ENCODE peak calls at places on chromosomes 7 and 10, in five cellular contexts. One of them, this sample, is unnamed.

GRCh38 chr10:1553951-1554350 is 183.4 kb downstream of the ADARB2 start:
- DNase-seq in esophagus muscularis mucosa: no peak
- DNase-seq in testis: no peak
- DNase-seq in lower leg skin: no peak
- DNase-seq in IMR-90: no peak
- DNase-seq in this sample: no peak

GRCh38 chr7:43763183-43763582 is 4.7 kb downstream of the BLVRA start:
- DNase-seq in lower leg skin: peak; percentile 76
- DNase-seq in testis: no peak
- DNase-seq in esophagus muscularis mucosa: peak; percentile 37
- DNase-seq in IMR-90: no peak
- DNase-seq in this sample: no peak

GRCh38 chr10:124290095-124290795 is 128.5 kb downstream of the OAT start:
- DNase-seq in testis: peak; percentile 22
- DNase-seq in IMR-90: peak; percentile 6
- DNase-seq in esophagus muscularis mucosa: no peak
- DNase-seq in lower leg skin: peak; percentile 87
- DNase-seq in this sample: peak; percentile 80

GRCh38 chr10:47339186-47339735 is 8.9 kb upstream of the RBP3 start:
- DNase-seq in IMR-90: no peak
- DNase-seq in esophagus muscularis mucosa: no peak
- DNase-seq in lower leg skin: peak; percentile 74
- DNase-seq in testis: no peak
- DNase-seq in this sample: no peak

GRCh38 chr7:34931739-34932138 is 105.5 kb downstream of the DPY19L1 start:
- DNase-seq in lower leg skin: no peak
- DNase-seq in IMR-90: no peak
- DNase-seq in esophagus muscularis mucosa: no peak
- DNase-seq in testis: no peak
- DNase-seq in this sample: no peak

GRCh38 chr10:6050801-6051445 is 11.2 kb downstream of the IL2RA start:
- DNase-seq in esophagus muscularis mucosa: peak; percentile 92
- DNase-seq in IMR-90: peak; percentile 44
- DNase-seq in testis: peak; percentile 57
- DNase-seq in lower leg skin: peak; percentile 90
- DNase-seq in this sample: peak; percentile 89

GRCh38 chr10:77644557-77645243 is 7.1 kb upstream of the KCNMA1 start:
- DNase-seq in IMR-90: no peak
- DNase-seq in esophagus muscularis mucosa: no peak
- DNase-seq in lower leg skin: no peak
- DNase-seq in testis: no peak
- DNase-seq in this sample: no peak

GRCh38 chr7:22582860-22583640 is 83.1 kb upstream of the STEAP1B start:
- DNase-seq in lower leg skin: no peak
- DNase-seq in testis: no peak
- DNase-seq in esophagus muscularis mucosa: no peak
- DNase-seq in IMR-90: peak; percentile 89
- DNase-seq in this sample: no peak

GRCh38 chr7:80259-81236 is 111.8 kb upstream of the FAM20C start:
- DNase-seq in IMR-90: no peak
- DNase-seq in testis: peak; percentile 11
- DNase-seq in esophagus muscularis mucosa: no peak
- DNase-seq in lower leg skin: peak; percentile 81
- DNase-seq in this sample: no peak

GRCh38 chr7:139071683-139072082 is 35.8 kb upstream of the ZC3HAV1L start:
- DNase-seq in IMR-90: no peak
- DNase-seq in lower leg skin: no peak
- DNase-seq in esophagus muscularis mucosa: no peak
- DNase-seq in testis: no peak
- DNase-seq in this sample: no peak

GRCh38 chr10:131805696-131806095 is 95.1 kb upstream of the PPP2R2D start:
- DNase-seq in lower leg skin: no peak
- DNase-seq in esophagus muscularis mucosa: no peak
- DNase-seq in testis: no peak
- DNase-seq in IMR-90: no peak
- DNase-seq in this sample: no peak

GRCh38 chr7:134520130-134520529 is 7.2 kb upstream of the AKR1B10 start:
- DNase-seq in testis: no peak
- DNase-seq in lower leg skin: no peak
- DNase-seq in esophagus muscularis mucosa: no peak
- DNase-seq in IMR-90: peak; percentile 12
- DNase-seq in this sample: no peak

GRCh38 chr10:34292675-34293074 is 522.4 kb downstream of the PARD3 start:
- DNase-seq in testis: no peak
- DNase-seq in lower leg skin: no peak
- DNase-seq in esophagus muscularis mucosa: no peak
- DNase-seq in IMR-90: peak; percentile 26
- DNase-seq in this sample: no peak

GRCh38 chr10:131658476-131659110 is 242.2 kb upstream of the PPP2R2D start:
- DNase-seq in IMR-90: no peak
- DNase-seq in testis: no peak
- DNase-seq in lower leg skin: peak; percentile 70
- DNase-seq in esophagus muscularis mucosa: no peak
- DNase-seq in this sample: no peak

GRCh38 chr10:70466951-70467350 is 11.6 kb upstream of the PALD1 start:
- DNase-seq in lower leg skin: no peak
- DNase-seq in testis: no peak
- DNase-seq in IMR-90: no peak
- DNase-seq in esophagus muscularis mucosa: no peak
- DNase-seq in this sample: no peak

GRCh38 chr10:133451346-133451745 is 2.4 kb upstream of the SCART1 start:
- DNase-seq in lower leg skin: no peak
- DNase-seq in esophagus muscularis mucosa: no peak
- DNase-seq in testis: no peak
- DNase-seq in IMR-90: no peak
- DNase-seq in this sample: no peak

GRCh38 chr10:106920538-106920937 is 244.0 kb downstream of the SORCS1 start:
- DNase-seq in testis: no peak
- DNase-seq in esophagus muscularis mucosa: peak; percentile 89
- DNase-seq in IMR-90: no peak
- DNase-seq in lower leg skin: no peak
- DNase-seq in this sample: no peak

GRCh38 chr10:50325449-50326188 is 74.3 kb upstream of the ASAH2 start:
- DNase-seq in esophagus muscularis mucosa: no peak
- DNase-seq in lower leg skin: peak; percentile 87
- DNase-seq in testis: no peak
- DNase-seq in IMR-90: peak; percentile 98
- DNase-seq in this sample: no peak

GRCh38 chr10:26527018-26527417 is 88.9 kb downstream of the APBB1IP start:
- DNase-seq in IMR-90: no peak
- DNase-seq in lower leg skin: no peak
- DNase-seq in testis: no peak
- DNase-seq in esophagus muscularis mucosa: no peak
- DNase-seq in this sample: no peak

GRCh38 chr7:72544486-72544885 is 132.3 kb upstream of the CALN1 start:
- DNase-seq in esophagus muscularis mucosa: no peak
- DNase-seq in IMR-90: no peak
- DNase-seq in testis: no peak
- DNase-seq in lower leg skin: peak; percentile 23
- DNase-seq in this sample: no peak

GRCh38 chr10:132715791-132716680 is 69.9 kb downstream of the NKX6-2 start:
- DNase-seq in lower leg skin: peak; percentile 79
- DNase-seq in testis: no peak
- DNase-seq in esophagus muscularis mucosa: no peak
- DNase-seq in IMR-90: no peak
- DNase-seq in this sample: no peak

GRCh38 chr7:30225863-30226361 is 58.5 kb upstream of the ZNRF2 start:
- DNase-seq in testis: peak; percentile 54
- DNase-seq in lower leg skin: no peak
- DNase-seq in IMR-90: peak; percentile 8
- DNase-seq in esophagus muscularis mucosa: peak; percentile 93
- DNase-seq in this sample: peak; percentile 79

GRCh38 chr7:39501358-39501757 is 64.8 kb upstream of the YAE1 start:
- DNase-seq in lower leg skin: no peak
- DNase-seq in esophagus muscularis mucosa: no peak
- DNase-seq in testis: no peak
- DNase-seq in IMR-90: peak; percentile 3
- DNase-seq in this sample: no peak

GRCh38 chr10:72272689-72273409 is 875 bp upstream of the DDIT4 start:
- DNase-seq in IMR-90: peak; percentile 97
- DNase-seq in lower leg skin: peak; percentile 98
- DNase-seq in esophagus muscularis mucosa: peak; percentile 98
- DNase-seq in testis: peak; percentile 95
- DNase-seq in this sample: no peak
- TF ChIP-seq POLR2A in IMR-90: peak; percentile 80
- TF ChIP-seq POLR2A in lower leg skin: no peak
- TF ChIP-seq POLR2A in esophagus muscularis mucosa: peak; percentile 73
- TF ChIP-seq POLR2A in testis: no peak
- TF ChIP-seq POLR2A in this sample: peak; percentile 65

GRCh38 chr7:103347507-103348267 is at the start of gene PSMC2:
- DNase-seq in testis: peak; percentile 92
- DNase-seq in esophagus muscularis mucosa: no peak
- DNase-seq in IMR-90: peak; percentile 94
- DNase-seq in lower leg skin: peak; percentile 95
- DNase-seq in this sample: peak; percentile 80
- TF ChIP-seq POLR2A in testis: no peak
- TF ChIP-seq POLR2A in esophagus muscularis mucosa: peak; percentile 18
- TF ChIP-seq POLR2A in IMR-90: peak; percentile 71
- TF ChIP-seq POLR2A in lower leg skin: no peak
- TF ChIP-seq POLR2A in this sample: peak; percentile 79

DNA sequence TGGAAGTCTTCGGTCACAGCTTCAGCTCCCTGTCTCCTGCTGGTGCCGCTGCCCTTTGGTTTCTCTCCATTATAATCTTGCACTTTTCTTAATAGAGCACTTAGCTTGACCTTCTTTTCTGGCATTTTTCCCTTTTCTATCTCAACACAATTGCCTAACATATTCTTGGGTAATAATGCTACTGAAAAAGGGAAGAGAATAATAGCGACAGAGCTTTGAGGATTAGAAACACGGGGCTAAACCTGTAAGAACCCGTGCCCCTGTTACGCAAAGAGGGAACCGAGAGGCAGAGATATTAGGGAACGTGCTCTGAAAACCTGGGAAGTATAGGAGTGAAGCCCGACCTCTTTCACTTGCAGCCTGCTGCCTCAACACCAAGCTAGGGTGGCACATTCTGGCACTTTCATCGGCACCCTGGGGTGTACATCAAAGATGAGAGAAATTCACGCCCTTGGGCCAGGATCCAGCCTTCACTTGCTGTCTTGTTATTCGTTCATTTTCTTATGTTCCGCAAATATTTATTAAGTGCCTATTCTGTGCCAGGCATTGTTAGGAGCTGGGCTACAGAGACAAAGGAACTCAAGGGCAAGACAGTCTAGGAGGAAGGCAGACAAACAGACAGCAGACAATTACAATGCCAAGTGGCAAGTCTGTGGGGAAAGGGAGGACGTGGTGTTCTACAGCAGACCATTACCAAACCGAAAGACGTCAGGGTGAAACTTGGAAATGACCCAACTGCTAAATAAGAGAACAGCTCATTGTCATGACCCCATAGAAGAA is 33.0 kb upstream of the GALNTL5 start:
- DNase-seq in lower leg skin: no peak
- DNase-seq in IMR-90: no peak
- DNase-seq in testis: peak; percentile 41
- DNase-seq in esophagus muscularis mucosa: no peak
- DNase-seq in this sample: no peak
- TF ChIP-seq POLR2A in lower leg skin: no peak
- TF ChIP-seq POLR2A in IMR-90: no peak
- TF ChIP-seq POLR2A in testis: no peak
- TF ChIP-seq POLR2A in esophagus muscularis mucosa: no peak
- TF ChIP-seq POLR2A in this sample: no peak

GRCh38 chr7:44796504-44797328 is at the start of gene PPIA:
- DNase-seq in IMR-90: peak; percentile 98
- DNase-seq in testis: peak; percentile 98
- DNase-seq in lower leg skin: peak; percentile 100
- DNase-seq in esophagus muscularis mucosa: peak; percentile 99
- DNase-seq in this sample: peak; percentile 87
- TF ChIP-seq POLR2A in IMR-90: peak; percentile 96
- TF ChIP-seq POLR2A in testis: peak; percentile 53
- TF ChIP-seq POLR2A in lower leg skin: no peak
- TF ChIP-seq POLR2A in esophagus muscularis mucosa: peak; percentile 87
- TF ChIP-seq POLR2A in this sample: peak; percentile 98

GRCh38 chr7:118214833-118215182 is 9.7 kb upstream of the ANKRD7 start:
- DNase-seq in esophagus muscularis mucosa: no peak
- DNase-seq in lower leg skin: no peak
- DNase-seq in testis: no peak
- DNase-seq in IMR-90: no peak
- DNase-seq in this sample: peak; percentile 11

GRCh38 chr7:118217068-118217715 is 7.3 kb upstream of the ANKRD7 start:
- DNase-seq in IMR-90: no peak
- DNase-seq in lower leg skin: no peak
- DNase-seq in esophagus muscularis mucosa: no peak
- DNase-seq in testis: peak; percentile 49
- DNase-seq in this sample: no peak

GRCh38 chr7:118219157-118219512 is 5.4 kb upstream of the ANKRD7 start:
- DNase-seq in testis: no peak
- DNase-seq in lower leg skin: no peak
- DNase-seq in IMR-90: no peak
- DNase-seq in esophagus muscularis mucosa: no peak
- DNase-seq in this sample: no peak

GRCh38 chr7:118218413-118219156 is 5.9 kb upstream of the ANKRD7 start:
- DNase-seq in testis: no peak
- DNase-seq in lower leg skin: no peak
- DNase-seq in esophagus muscularis mucosa: no peak
- DNase-seq in IMR-90: no peak
- DNase-seq in this sample: no peak

DNA sequence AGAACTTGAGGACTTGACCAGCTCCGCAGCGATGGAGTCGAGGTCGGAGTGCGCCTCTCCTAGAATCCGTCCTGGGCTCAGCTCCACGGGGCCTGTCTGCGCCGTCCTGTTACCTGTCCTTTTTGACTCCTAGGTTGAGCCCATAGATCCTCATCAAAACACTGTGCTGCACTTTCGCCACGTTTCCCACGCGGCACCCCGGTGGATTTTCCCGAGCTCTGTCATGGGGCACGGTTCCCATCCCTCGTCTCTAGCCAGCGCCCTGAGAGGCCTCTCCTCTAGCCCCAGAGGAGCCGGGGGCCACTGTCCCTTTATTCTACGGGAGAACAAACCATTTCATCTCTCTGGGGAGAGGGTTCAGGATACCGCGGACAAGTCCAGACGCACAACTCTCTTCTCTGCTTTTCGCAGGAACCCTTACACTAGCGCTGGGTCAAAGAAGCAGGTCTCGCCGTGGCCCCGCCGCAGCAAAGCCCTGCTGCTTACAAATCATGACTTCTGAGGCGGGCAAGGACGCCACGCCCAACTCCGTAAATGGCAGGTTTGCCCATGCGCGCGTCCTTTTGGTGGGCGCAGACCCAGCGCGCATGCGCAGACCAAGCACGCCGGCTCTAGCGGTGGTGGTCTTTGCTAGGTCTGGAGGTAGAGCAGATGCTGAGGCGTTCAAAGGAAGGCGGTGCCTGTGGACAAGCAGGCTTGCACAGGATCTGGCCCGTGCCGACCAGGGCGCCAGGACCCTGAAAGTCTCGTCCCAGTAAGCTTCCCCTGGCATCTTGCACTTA is 10.3 kb upstream of the ANKRD7 start:
- DNase-seq in testis: peak; percentile 89
- DNase-seq in lower leg skin: peak; percentile 88
- DNase-seq in esophagus muscularis mucosa: no peak
- DNase-seq in IMR-90: peak; percentile 70
- DNase-seq in this sample: peak; percentile 33
- TF ChIP-seq POLR2A in testis: no peak
- TF ChIP-seq POLR2A in lower leg skin: no peak
- TF ChIP-seq POLR2A in esophagus muscularis mucosa: no peak
- TF ChIP-seq POLR2A in IMR-90: no peak
- TF ChIP-seq POLR2A in this sample: peak; percentile 75

This sample was measured in GM12878.